ENCODE peak calls at places on chromosomes 2 and 18, in seven cellular contexts. R is stromal cell of bone marrow, G is NCI-H748 treated with DMSO at 0.1 percent for 48 hours, C is NCI-H1105 treated with DMSO at 0.1 percent for 48 hours, Q is right cardiac atrium, N is neural progenitor cell, W is ACHN. S is an unnamed sample.

GRCh38 chr2:120229341-120229740 is 6.1 kb upstream of the TMEM185B start:
- DNase-seq in Q (no peak), C (no peak), W (no peak), G (no peak), N (no peak), R (no peak), S (no peak)

GRCh38 chr18:28120811-28121210 is 56.1 kb downstream of the CDH2 start:
- DNase-seq in C (no peak), W (no peak), G (no peak), R (peak), N (no peak), Q (no peak), S (no peak)

GRCh38 chr2:197889041-197889440 is 84.6 kb downstream of the PLCL1 start:
- DNase-seq in G (no peak), R (no peak), W (no peak), C (no peak), N (peak), Q (no peak), S (peak)

GRCh38 chr2:42795871-42796301 is 3.5 kb upstream of the HAAO start:
- DNase-seq in G (no peak), C (no peak), N (no peak), W (no peak), Q (no peak), R (no peak), S (no peak)

GRCh38 chr2:168201722-168202121 is 45.7 kb downstream of the STK39 start:
- DNase-seq in G (no peak), Q (no peak), C (no peak), N (no peak), W (no peak), R (no peak), S (no peak)

GRCh38 chr2:173400760-173401159 is 46.1 kb downstream of the CDCA7 start:
- DNase-seq in R (no peak), G (no peak), N (peak), W (peak), Q (no peak), C (peak), S (peak)

GRCh38 chr2:202109737-202110184 is 36.7 kb downstream of the KIAA2012 start:
- DNase-seq in N (peak), Q (peak), C (no peak), R (peak), W (no peak), G (no peak), S (no peak)

GRCh38 chr2:37005118-37005868 is 39.0 kb upstream of the STRN start:
- DNase-seq in G (no peak), C (peak), W (peak), Q (no peak), R (no peak), N (peak), S (no peak)

GRCh38 chr2:47539228-47539627 is 136.3 kb downstream of the MSH2 start:
- DNase-seq in Q (no peak), W (no peak), G (no peak), N (no peak), R (no peak), C (no peak), S (no peak)

GRCh38 chr2:71801969-71802368 is 345.7 kb downstream of the CYP26B1 start:
- DNase-seq in Q (peak), N (peak), G (no peak), W (peak), C (peak), R (peak), S (no peak)

GRCh38 chr2:31429759-31430438 is 15.4 kb upstream of the XDH start:
- DNase-seq in W (no peak), C (no peak), G (no peak), N (no peak), R (no peak), Q (no peak), S (no peak)

GRCh38 chr18:12432881-12433280 is 25.2 kb downstream of the PRELID3A start:
- DNase-seq in G (no peak), N (no peak), C (no peak), W (no peak), R (no peak), Q (no peak), S (no peak)

GRCh38 chr2:237691200-237691907 is 64.0 kb downstream of the LRRFIP1 start:
- DNase-seq in W (peak), C (no peak), G (no peak), R (no peak), N (peak), Q (no peak), S (peak)

GRCh38 chr18:39772155-39772919 is 2182.7 kb upstream of the PIK3C3 start:
- DNase-seq in W (no peak), G (no peak), R (peak), C (no peak), Q (no peak), N (no peak), S (no peak)

GRCh38 chr18:66271927-66272326 is 332.0 kb downstream of the CDH19 start:
- DNase-seq in Q (no peak), G (no peak), N (peak), R (no peak), W (no peak), C (no peak), S (no peak)